ENCODE peak calls at places on chromosome 18, in four cellular contexts. Q is CD4-positive, CD25-positive, alpha-beta regulatory T cell; G is GM23338; C is pancreas. L is an unnamed sample.

GRCh38 chr18:54712315-54712714 is 116.0 kb upstream of the RAB27B start:
- DNase-seq in C (no peak), G (no peak), Q (no peak), L (no peak)

GRCh38 chr18:75128911-75129716 is 79.8 kb downstream of the PTGR3 start:
- DNase-seq in Q (no peak), C (no peak), G (no peak), L (no peak)

GRCh38 chr18:24051256-24051947 is 36.8 kb downstream of the TTC39C start:
- DNase-seq in C (peak; percentile 14), Q (no peak), G (no peak), L (no peak)

GRCh38 chr18:68564961-68565360 is 149.9 kb downstream of the TMX3 start:
- DNase-seq in Q (no peak), C (no peak), G (peak; percentile 14), L (no peak)

GRCh38 chr18:63832470-63832869 is 55.0 kb upstream of the SERPINB2 start:
- DNase-seq in G (no peak), Q (no peak), C (no peak), L (no peak)

GRCh38 chr18:39313992-39314391 is 1748.4 kb upstream of the CELF4 start:
- DNase-seq in G (no peak), C (peak; percentile 55), Q (no peak), L (no peak)

GRCh38 chr18:7789853-7790552 is 222.9 kb downstream of the PTPRM start:
- DNase-seq in G (peak; percentile 92), Q (no peak), C (peak; percentile 15), L (no peak)

GRCh38 chr18:24075731-24076130 is 61.2 kb downstream of the TTC39C start:
- DNase-seq in Q (no peak), C (no peak), G (no peak), L (no peak)

GRCh38 chr18:33673689-33674088 is 95.7 kb downstream of the ASXL3 start:
- DNase-seq in G (peak; percentile 82), C (no peak), Q (no peak), L (no peak)

DNA sequence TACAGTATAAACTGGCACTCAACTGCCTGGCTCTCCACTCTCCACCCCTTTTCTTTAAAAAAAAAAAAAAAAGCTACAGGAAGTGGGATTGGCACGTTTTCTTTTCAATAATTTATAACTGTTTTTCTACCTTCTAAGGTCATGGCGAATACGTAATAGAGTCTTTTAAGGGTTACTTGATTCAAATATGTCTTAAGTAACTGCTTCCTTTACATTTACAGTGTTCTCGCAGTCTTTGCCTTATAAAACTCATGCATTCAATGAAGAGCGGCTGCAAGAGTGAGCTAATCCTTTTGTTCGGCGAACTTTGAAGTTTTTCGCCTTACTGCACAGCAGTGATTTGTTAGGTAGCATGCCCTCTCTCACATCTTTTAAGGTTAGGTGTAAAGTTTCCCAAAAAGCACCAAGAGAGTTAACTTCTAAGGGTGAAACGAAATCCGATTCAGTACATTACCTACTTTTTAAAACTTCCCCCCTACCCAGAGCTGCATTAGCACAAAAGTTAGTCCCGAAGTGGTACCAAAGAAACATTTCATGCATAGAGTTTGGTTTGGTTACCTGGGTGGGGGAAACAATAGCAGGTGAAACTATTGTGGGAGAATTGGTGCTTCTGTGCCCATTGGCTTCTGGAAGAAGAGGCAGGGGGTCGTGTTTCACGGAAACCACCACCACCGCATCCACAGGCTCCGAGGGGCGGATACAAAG is 2.0 kb downstream of the KCTD1 start:
- DNase-seq in C (no peak), G (no peak), Q (no peak), L (no peak)
- H3K4me3 ChIP-seq in C (peak overlapping the region; percentile 18), G (peak overlapping the region; percentile 77), Q (peak overlapping the region; percentile 13), L (peak overlapping the region; percentile 75)

GRCh38 chr18:79485788-79486355 is 90.1 kb downstream of the NFATC1 start:
- DNase-seq in C (no peak), G (no peak), Q (no peak), L (no peak)

GRCh38 chr18:79487198-79488165 is 91.8 kb downstream of the NFATC1 start:
- DNase-seq in Q (no peak), G (no peak), C (no peak), L (peak; percentile 14)

GRCh38 chr18:79484661-79485621 is 89.2 kb downstream of the NFATC1 start:
- DNase-seq in Q (no peak), G (no peak), C (no peak), L (peak; percentile 17)

GRCh38 chr18:79488311-79489047 is 92.7 kb downstream of the NFATC1 start:
- DNase-seq in G (no peak), Q (no peak), C (no peak), L (peak; percentile 33)

GRCh38 chr18:79486356-79487197 is 90.8 kb downstream of the NFATC1 start:
- DNase-seq in G (no peak), C (no peak), Q (no peak), L (peak; percentile 20)
- H3K27ac ChIP-seq in G (no peak overlapping the region), C (no peak overlapping the region), Q (no peak overlapping the region), L (no peak overlapping the region)

GRCh38 chr18:50619833-50620232 is 59.9 kb downstream of the MAPK4 start:
- DNase-seq in Q (no peak), C (no peak), G (no peak), L (no peak)
- H3K4me3 ChIP-seq in Q (no peak overlapping the region), C (no peak overlapping the region), G (no peak overlapping the region), L (no peak overlapping the region)

DNA sequence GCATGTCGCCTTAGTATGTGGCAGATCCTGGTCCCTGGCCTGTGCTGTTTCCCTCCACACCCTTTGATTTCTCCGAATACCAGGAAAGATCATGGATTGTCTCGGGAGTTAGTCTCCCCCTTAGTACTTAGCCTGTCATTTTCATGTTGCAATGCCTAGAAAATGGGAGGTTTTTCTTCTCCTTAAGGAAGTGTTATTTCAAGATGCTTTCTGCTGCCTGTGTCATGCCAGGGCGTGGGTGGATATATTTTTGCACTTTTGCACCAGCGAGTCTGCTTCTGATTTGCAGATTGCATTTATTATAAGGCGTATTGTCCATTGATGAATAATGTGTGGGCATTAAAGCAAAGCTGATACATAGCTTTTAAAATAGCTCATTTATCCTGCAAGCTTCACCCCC is 223.5 kb downstream of the NEDD4L start:
- DNase-seq in Q (no peak), G (no peak), C (no peak), L (no peak)
- H3K27ac ChIP-seq in Q (no peak overlapping the region), G (no peak overlapping the region), C (no peak overlapping the region), L (peak overlapping the region; percentile 63)

DNA sequence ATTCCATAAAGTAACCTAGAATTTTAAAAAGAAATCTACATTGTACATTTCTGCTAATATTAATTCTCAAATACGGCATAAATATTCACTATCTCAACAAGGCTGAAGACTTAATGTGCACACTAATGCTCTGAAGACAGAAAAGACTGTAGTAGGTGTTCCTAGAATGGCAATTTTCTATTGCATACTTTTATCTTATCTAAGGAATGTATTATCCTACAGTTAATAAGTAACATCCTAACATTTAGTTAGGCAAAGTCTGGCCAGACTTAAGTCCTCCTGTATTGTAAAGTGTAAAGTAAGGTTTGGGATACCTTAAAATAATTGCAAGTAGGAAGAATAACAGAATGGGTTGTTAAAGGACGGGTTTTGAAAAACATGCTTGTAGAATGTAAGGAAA is 42.2 kb downstream of the CHST9 start:
- DNase-seq in G (no peak), C (no peak), Q (no peak), L (no peak)
- H3K4me3 ChIP-seq in G (no peak overlapping the region), C (peak overlapping the region; percentile 4), Q (no peak overlapping the region), L (no peak overlapping the region)

GRCh38 chr18:3653859-3654441 is 204.0 kb downstream of the TGIF1 start:
- DNase-seq in C (no peak), G (no peak), Q (no peak), L (no peak)
- H3K27ac ChIP-seq in C (no peak overlapping the region), G (no peak overlapping the region), Q (no peak overlapping the region), L (no peak overlapping the region)

GRCh38 chr18:906416-907170 is 1.9 kb downstream of the ADCYAP1 start:
- DNase-seq in Q (no peak), G (peak; percentile 91), C (no peak), L (no peak)
- H3K4me3 ChIP-seq in Q (no peak overlapping the region), G (peak overlapping the region; percentile 76), C (peak overlapping the region; percentile 34), L (peak overlapping the region; percentile 39)

GRCh38 chr18:34730774-34731173 is 20.7 kb downstream of the DTNA start:
- DNase-seq in Q (no peak), C (no peak), G (no peak), L (no peak)
- H3K27ac ChIP-seq in Q (no peak overlapping the region), C (no peak overlapping the region), G (no peak overlapping the region), L (peak overlapping the region; percentile 72)